ENCODE peak calls at places on chromosomes 16 and 17, in eight cellular contexts. Z, F, C, B, G, Y, J and O are unnamed samples.

GRCh38 chr17:57391076-57391825 is 134.9 kb downstream of the MSI2 start:
- DNase-seq in Z (no peak), F (no peak), C (no peak), B (peak), G (no peak), Y (no peak), J (peak), O (peak)

GRCh38 chr17:15917439-15918027 is 27.4 kb upstream of the ADORA2B start:
- DNase-seq in Z (peak), F (peak), C (no peak), B (no peak), G (no peak), Y (no peak), J (no peak), O (no peak)

GRCh38 chr16:79823644-79824043 is 223.1 kb upstream of the MAF start:
- DNase-seq in Z (no peak), F (no peak), C (no peak), B (no peak), G (no peak), Y (no peak), J (no peak), O (no peak)

GRCh38 chr16:381788-382717 is at the start of gene PGAP6:
- DNase-seq in Z (peak), F (peak), C (peak), B (no peak), G (no peak), Y (peak), J (no peak), O (no peak)

GRCh38 chr17:47687748-47688147 is 6.2 kb upstream of the TBKBP1 start:
- DNase-seq in Z (no peak), F (peak), C (no peak), B (no peak), G (no peak), Y (peak), J (no peak), O (no peak)

GRCh38 chr17:76772842-76773521 is 35.1 kb downstream of the MFSD11 start:
- DNase-seq in Z (peak), F (no peak), C (no peak), B (peak), G (peak), Y (no peak), J (peak), O (no peak)

GRCh38 chr17:77087650-77088454 is 52.9 kb upstream of the SEC14L1 start:
- DNase-seq in Z (no peak), F (no peak), C (no peak), B (no peak), G (no peak), Y (no peak), J (no peak), O (no peak)

GRCh38 chr17:12070561-12070960 is 49.9 kb downstream of the MAP2K4 start:
- DNase-seq in Z (peak), F (no peak), C (no peak), B (peak), G (peak), Y (no peak), J (peak), O (no peak)

GRCh38 chr16:50389900-50390896 is 21.4 kb upstream of the BRD7 start:
- DNase-seq in Z (no peak), F (no peak), C (no peak), B (no peak), G (no peak), Y (no peak), J (no peak), O (no peak)

GRCh38 chr17:45311762-45312476 is 4.9 kb downstream of the MAP3K14 start:
- DNase-seq in Z (no peak), F (no peak), C (peak), B (no peak), G (peak), Y (no peak), J (peak), O (no peak)

GRCh38 chr16:88556294-88556988 is 13.8 kb upstream of the ZC3H18 start:
- DNase-seq in Z (no peak), F (no peak), C (no peak), B (no peak), G (no peak), Y (no peak), J (no peak), O (no peak)

GRCh38 chr17:78488156-78488555 is 89.0 kb downstream of the DNAH17 start:
- DNase-seq in Z (no peak), F (no peak), C (no peak), B (no peak), G (no peak), Y (no peak), J (no peak), O (no peak)